ENCODE peak calls at places on chromosomes 16 and 17, in four cellular contexts. O is B cell, I is cardiac fibroblast, H is EL. D is an unnamed sample.

GRCh38 chr16:89268585-89268984 is 51.1 kb downstream of the ZNF778 start:
- DNase-seq in O (no peak), H (no peak), I (no peak), D (no peak)

GRCh38 chr17:60729854-60730253 is 52.2 kb downstream of the BCAS3 start:
- DNase-seq in I (no peak), O (no peak), H (no peak), D (no peak)

GRCh38 chr16:48609453-48610023 is 442 bp downstream of the N4BP1 start:
- DNase-seq in I (peak; percentile 74), O (peak; percentile 50), H (peak; percentile 29), D (peak; percentile 46)

GRCh38 chr16:50967827-50968612 is 183.1 kb downstream of the SALL1 start:
- DNase-seq in H (no peak), I (no peak), O (no peak), D (no peak)

GRCh38 chr17:3695129-3695722 is 729 bp downstream of the P2RX5 start:
- DNase-seq in O (no peak), H (peak; percentile 40), I (no peak), D (peak; percentile 15)

GRCh38 chr16:73414636-73415035 is 366.7 kb upstream of the ZFHX3 start:
- DNase-seq in I (no peak), O (no peak), H (no peak), D (peak; percentile 3)

GRCh38 chr17:1112875-1113274 is 66.9 kb downstream of the ABR start:
- DNase-seq in O (no peak), I (no peak), H (no peak), D (no peak)

GRCh38 chr17:67095803-67096202 is 51.4 kb downstream of the CACNG1 start:
- DNase-seq in I (peak; percentile 31), O (no peak), H (peak; percentile 46), D (peak; percentile 33)

GRCh38 chr17:30550512-30551273 is 73.5 kb downstream of the GOSR1 start:
- DNase-seq in O (peak; percentile 84), I (peak; percentile 21), H (peak; percentile 67), D (peak; percentile 52)

GRCh38 chr17:81599719-81600486 is 37.0 kb downstream of the NPLOC4 start:
- DNase-seq in I (no peak), O (no peak), H (peak; percentile 86), D (no peak)

GRCh38 chr16:27526169-27526568 is 23.5 kb downstream of the GTF3C1 start:
- DNase-seq in I (peak; percentile 30), O (no peak), H (no peak), D (no peak)

GRCh38 chr16:8853611-8854010 is 15.2 kb downstream of the CARHSP1 start:
- DNase-seq in O (no peak), H (no peak), I (no peak), D (no peak)

GRCh38 chr16:69938981-69939820 is 11.9 kb upstream of the CLEC18A start:
- DNase-seq in O (no peak), I (no peak), H (no peak), D (no peak)

D was measured in MCF 10A.